ENCODE peak calls at places on chromosomes 13 and 19, in four cellular contexts. K, S, F and U are unnamed samples.

GRCh38 chr13:74052402-74052928 is 81.7 kb downstream of the KLF12 start:
- DNase-seq in K (no peak), S (no peak), F (peak; percentile 40), U (no peak)

GRCh38 chr13:73844986-73845385 is 289.2 kb downstream of the KLF12 start:
- DNase-seq in K (no peak), S (peak; percentile 67), F (no peak), U (no peak)

GRCh38 chr19:19474950-19475781 is 40.2 kb downstream of the TSSK6 start:
- DNase-seq in K (peak; percentile 83), S (no peak), F (peak; percentile 67), U (no peak)

GRCh38 chr13:51843529-51843928 is 1.4 kb downstream of the TMEM272 start:
- DNase-seq in K (no peak), S (no peak), F (peak; percentile 42), U (no peak)

GRCh38 chr13:76792680-76793334 is 93.4 kb downstream of the KCTD12 start:
- DNase-seq in K (no peak), S (peak; percentile 66), F (no peak), U (no peak)

GRCh38 chr19:30318261-30318660 is 53.9 kb upstream of the ZNF536 start:
- DNase-seq in K (no peak), S (no peak), F (no peak), U (no peak)

GRCh38 chr13:53028637-53029121 is at the start of gene OLFM4:
- DNase-seq in K (peak; percentile 34), S (no peak), F (no peak), U (no peak)

GRCh38 chr13:47337781-47338507 is 441.1 kb upstream of the HTR2A start:
- DNase-seq in K (peak; percentile 65), S (peak; percentile 90), F (peak; percentile 83), U (no peak)

GRCh38 chr13:102917019-102917418 is 71.2 kb downstream of the ERCC5 start:
- DNase-seq in K (no peak), S (no peak), F (no peak), U (no peak)

GRCh38 chr19:31068268-31068667 is 281.0 kb downstream of the TSHZ3 start:
- DNase-seq in K (no peak), S (no peak), F (no peak), U (no peak)

GRCh38 chr13:25807562-25807961 is 244.3 kb downstream of the SHISA2 start:
- DNase-seq in K (no peak), S (no peak), F (no peak), U (no peak)

GRCh38 chr19:6580313-6580712 is 10.6 kb downstream of the CD70 start:
- DNase-seq in K (no peak), S (peak; percentile 12), F (no peak), U (no peak)

GRCh38 chr13:41973247-41973741 is 12.4 kb upstream of the VWA8 start:
- DNase-seq in K (peak; percentile 78), S (no peak), F (peak; percentile 78), U (no peak)

GRCh38 chr13:32894589-32895001 is 121.6 kb upstream of the KL start:
- DNase-seq in K (no peak), S (peak; percentile 74), F (no peak), U (no peak)

GRCh38 chr13:73578251-73578875 is 519.6 kb downstream of the KLF5 start:
- DNase-seq in K (no peak), S (peak; percentile 42), F (no peak), U (no peak)

GRCh38 chr19:22918221-22918620 is 84.8 kb downstream of the ZNF728 start:
- DNase-seq in K (no peak), S (no peak), F (no peak), U (no peak)

GRCh38 chr19:55546822-55547614 is 1.7 kb upstream of the SBK3 start:
- DNase-seq in K (no peak), S (peak; percentile 84), F (no peak), U (no peak)

DNA sequence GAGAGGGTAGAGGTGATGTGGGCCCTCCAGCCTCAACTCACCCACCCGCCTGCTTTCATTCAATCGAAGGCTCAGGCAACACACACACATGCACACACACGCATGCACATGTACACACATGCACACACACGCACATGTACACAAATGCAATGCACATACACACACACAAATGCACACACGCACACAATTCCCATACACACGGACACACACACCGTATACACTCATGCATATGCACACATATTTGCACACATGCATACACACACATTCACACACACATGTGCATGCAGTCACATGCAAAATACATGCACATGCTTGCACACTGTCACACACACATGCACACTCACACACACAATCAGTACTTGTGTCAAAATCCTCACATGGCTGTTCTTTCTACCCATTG is 55.9 kb upstream of the SPACA7 start:
- DNase-seq in K (no peak), S (no peak), F (no peak), U (no peak)
- H3K23ac ChIP-seq in K (no peak overlapping the region), S (no peak overlapping the region), F (no peak overlapping the region), U (peak overlapping the region; percentile 15)

GRCh38 chr13:99975626-99976025 is 4.1 kb upstream of the ZIC5 start:
- DNase-seq in K (peak; percentile 49), S (no peak), F (no peak), U (no peak)
- H2BK5ac ChIP-seq in K (no peak overlapping the region), S (no peak overlapping the region), F (no peak overlapping the region), U (no peak overlapping the region)

GRCh38 chr13:113209336-113209879 is at the start of gene CUL4A:
- DNase-seq in K (peak; percentile 71), S (peak; percentile 60), F (peak; percentile 87), U (peak; percentile 84)
- H3K23ac ChIP-seq in K (no peak within 1 kb of the TSS), S (peak within 1 kb of the TSS; percentile 77), F (no peak within 1 kb of the TSS), U (peak within 1 kb of the TSS; percentile 99)

GRCh38 chr19:48608798-48609263 is 2.3 kb downstream of the SPACA4 start:
- DNase-seq in K (peak; percentile 81), S (no peak), F (peak; percentile 68), U (no peak)
- H2BK5ac ChIP-seq in K (no peak overlapping the region), S (no peak overlapping the region), F (no peak overlapping the region), U (no peak overlapping the region)

GRCh38 chr19:40512473-40513344 is 45.9 kb downstream of the SPTBN4 start:
- DNase-seq in K (peak; percentile 67), S (peak; percentile 11), F (peak; percentile 55), U (peak; percentile 54)

GRCh38 chr19:40511487-40511886 is 44.7 kb downstream of the SPTBN4 start:
- DNase-seq in K (no peak), S (no peak), F (no peak), U (no peak)

GRCh38 chr19:40513345-40513678 is 46.5 kb downstream of the SPTBN4 start:
- DNase-seq in K (no peak), S (no peak), F (no peak), U (no peak)

GRCh38 chr19:40510526-40511115 is 43.8 kb downstream of the SPTBN4 start:
- DNase-seq in K (no peak), S (peak; percentile 13), F (no peak), U (no peak)

DNA sequence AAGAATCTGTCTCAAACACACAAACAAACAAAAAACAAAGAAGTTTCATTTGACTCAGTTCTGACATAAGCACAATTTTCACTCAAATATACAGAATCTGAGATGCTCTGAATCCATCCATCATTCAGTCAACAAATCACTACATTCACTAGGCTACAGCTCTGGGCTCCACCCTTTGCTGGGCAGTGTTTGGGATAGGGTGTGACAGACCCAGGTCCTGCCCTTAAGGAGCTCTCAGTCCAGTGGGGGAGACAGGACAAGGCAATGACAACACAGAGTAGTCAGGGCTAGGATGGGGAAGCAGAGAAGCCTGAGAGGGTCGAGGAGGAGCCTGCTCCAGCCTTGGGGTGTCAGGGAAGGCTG is 45.3 kb downstream of the SPTBN4 start:
- DNase-seq in K (no peak), S (no peak), F (no peak), U (no peak)
- H3K23ac ChIP-seq in K (no peak overlapping the region), S (no peak overlapping the region), F (peak overlapping the region; percentile 80), U (peak overlapping the region; percentile 85)

DNA sequence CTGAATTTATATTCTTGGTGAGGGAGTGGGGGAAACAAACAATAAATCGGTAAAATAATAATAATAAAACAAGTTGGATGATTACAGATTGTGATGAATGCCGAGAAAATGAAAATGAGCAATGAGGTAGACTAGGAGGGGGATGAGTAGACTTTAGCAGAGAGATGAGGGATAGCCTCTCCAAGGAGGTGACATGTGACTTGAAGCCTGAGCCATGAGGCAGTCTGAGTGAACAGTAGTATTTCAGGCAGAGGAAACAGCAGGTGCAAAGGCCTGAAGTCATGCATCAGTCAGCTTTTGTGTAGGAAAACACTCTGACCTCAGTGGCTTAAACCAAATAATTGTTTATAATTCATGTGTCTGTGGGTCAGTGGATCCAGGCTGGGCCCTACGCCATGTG is 4.6 kb downstream of the ZNF135 start:
- DNase-seq in K (no peak), S (no peak), F (no peak), U (no peak)
- H2BK5ac ChIP-seq in K (no peak overlapping the region), S (no peak overlapping the region), F (no peak overlapping the region), U (no peak overlapping the region)

GRCh38 chr19:42254083-42254849 is 662 bp downstream of the ERF start:
- DNase-seq in K (peak; percentile 72), S (peak; percentile 32), F (peak; percentile 86), U (peak; percentile 79)
- H3K23ac ChIP-seq in K (no peak overlapping the region), S (peak overlapping the region; percentile 91), F (peak overlapping the region; percentile 97), U (peak overlapping the region; percentile 99)

DNA sequence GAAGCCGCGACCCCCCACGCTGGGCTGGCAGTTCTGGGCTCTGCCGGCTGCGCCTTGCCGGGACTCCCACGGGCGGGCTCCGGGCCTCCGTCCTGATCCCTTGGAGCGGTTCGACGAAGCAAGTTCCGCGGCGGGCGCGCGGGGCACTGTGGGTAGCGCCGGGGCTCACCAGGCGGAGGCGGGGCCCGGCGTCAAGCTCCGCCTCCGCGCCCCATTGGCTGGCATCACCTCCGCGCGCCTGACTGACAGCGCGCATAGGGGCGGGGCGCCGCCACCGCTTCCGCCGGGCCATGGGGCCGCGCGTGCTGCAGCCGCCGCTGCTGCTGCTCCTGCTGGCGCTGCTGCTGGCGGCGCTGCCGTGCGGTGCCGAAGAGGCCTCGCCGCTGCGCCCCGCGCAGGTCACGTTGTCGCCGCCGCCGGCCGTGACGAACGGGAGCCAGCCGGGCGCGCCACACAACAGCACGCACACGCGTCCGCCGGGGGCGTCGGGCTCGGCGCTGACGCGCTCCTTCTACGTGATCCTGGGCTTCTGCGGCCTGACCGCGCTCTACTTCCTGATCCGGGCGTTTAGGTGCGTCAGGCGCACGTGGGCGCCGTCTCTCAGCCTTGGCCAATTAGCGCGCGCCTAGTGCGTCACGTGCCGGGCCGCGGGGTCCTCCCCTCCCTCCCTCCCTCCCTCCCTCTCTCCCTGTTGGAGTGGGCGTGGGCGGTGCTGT is at the start of gene FAM174C:
- DNase-seq in K (peak; percentile 97), S (peak; percentile 97), F (peak; percentile 99), U (peak; percentile 93)
- H2BK5ac ChIP-seq in K (no peak within 1 kb of the TSS), S (peak within 1 kb of the TSS; percentile 99), F (peak within 1 kb of the TSS; percentile 93), U (peak within 1 kb of the TSS; percentile 99)

DNA sequence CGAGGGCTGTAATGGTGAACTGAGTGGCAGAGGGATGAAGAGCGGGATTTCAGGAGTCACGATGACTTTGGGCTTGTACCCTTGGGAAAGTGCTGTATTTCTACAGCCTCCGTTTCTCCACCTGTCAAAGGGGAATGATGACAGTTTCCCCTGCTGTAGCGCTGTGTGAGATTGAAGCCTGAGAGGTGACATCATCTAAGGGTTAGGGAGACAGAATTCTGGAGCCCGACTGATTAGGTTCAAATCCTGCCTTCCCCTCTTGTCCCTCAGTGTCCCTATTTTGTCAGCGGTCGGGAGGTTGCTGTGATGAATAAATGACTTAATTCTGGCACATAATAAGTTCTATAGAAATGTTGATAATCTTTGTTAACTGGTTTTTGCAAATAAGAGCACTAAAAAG is 693 bp downstream of the MRPL4 start:
- DNase-seq in K (no peak), S (no peak), F (no peak), U (no peak)
- H3K23ac ChIP-seq in K (no peak overlapping the region), S (peak overlapping the region; percentile 45), F (no peak overlapping the region), U (peak overlapping the region; percentile 92)